ENCODE peak calls at places on chromosomes 16 and 17, in ten cellular contexts. E is NB4, X is A549, F is prostate gland, K is body of pancreas, D is heart left ventricle, W is IMR-90, R is H1, A is sigmoid colon, P is Peyer's patch. L is an unnamed sample.

GRCh38 chr16:5428932-5429331 is 331.3 kb upstream of the EEF2KMT start:
- DNase-seq in A (no peak), P (no peak), K (no peak), F (no peak), D (no peak), R (no peak), E (no peak), X (no peak), W (no peak), L (no peak)

GRCh38 chr17:1989135-1989534 is 36.0 kb downstream of the RTN4RL1 start:
- DNase-seq in R (no peak), D (no peak), A (peak), E (no peak), X (peak), F (no peak), W (peak), P (no peak), K (no peak), L (no peak)

GRCh38 chr17:64781394-64781793 is 119.3 kb upstream of the SMURF2 start:
- DNase-seq in P (peak), E (peak), W (no peak), F (peak), D (peak), K (peak), R (no peak), A (peak), X (no peak), L (peak)

GRCh38 chr17:39002991-39003715 is 36.0 kb upstream of the FBXO47 start:
- DNase-seq in W (no peak), P (peak), E (peak), F (peak), D (peak), R (no peak), A (peak), X (no peak), K (peak), L (peak)

GRCh38 chr17:66755944-66756290 is 79.0 kb upstream of the CACNG5 start:
- DNase-seq in F (no peak), W (no peak), P (no peak), X (no peak), R (no peak), K (no peak), D (no peak), E (no peak), A (peak), L (peak)

GRCh38 chr17:37527249-37527851 is 37.7 kb downstream of the DUSP14 start:
- DNase-seq in W (peak), R (no peak), K (no peak), X (peak), F (peak), D (no peak), P (no peak), E (peak), A (no peak), L (peak)

GRCh38 chr16:17571499-17572093 is 100.8 kb upstream of the XYLT1 start:
- DNase-seq in W (no peak), F (no peak), R (no peak), E (no peak), D (no peak), K (no peak), A (no peak), X (no peak), P (no peak), L (no peak)

GRCh38 chr16:84832488-84833141 is 12.8 kb downstream of the CRISPLD2 start:
- DNase-seq in K (peak), E (peak), P (peak), F (peak), W (peak), X (no peak), D (peak), R (no peak), A (peak), L (peak)

GRCh38 chr17:4678448-4679026 is 25.4 kb downstream of the PELP1 start:
- DNase-seq in P (no peak), E (peak), F (no peak), D (no peak), X (peak), W (peak), A (no peak), K (no peak), R (no peak), L (no peak)

GRCh38 chr17:8826808-8827435 is 27.8 kb upstream of the MFSD6L start:
- DNase-seq in A (peak), W (no peak), R (no peak), K (no peak), D (no peak), F (no peak), P (peak), E (no peak), X (no peak), L (peak)

GRCh38 chr16:5024632-5025031 is 9.1 kb downstream of the NAGPA start:
- DNase-seq in E (peak), F (peak), A (no peak), K (peak), P (peak), W (no peak), X (peak), D (no peak), R (no peak), L (no peak)

GRCh38 chr16:30054959-30055553 is 10.5 kb upstream of the ALDOA start:
- DNase-seq in R (no peak), X (peak), P (peak), W (no peak), A (no peak), K (peak), F (peak), D (no peak), E (peak), L (no peak)

GRCh38 chr16:24855678-24856077 is 9.9 kb downstream of the SLC5A11 start:
- DNase-seq in E (no peak), K (no peak), W (no peak), D (no peak), F (peak), A (peak), X (no peak), P (no peak), R (no peak), L (peak)

GRCh38 chr16:14181371-14182050 is 110.4 kb downstream of the MRTFB start:
- DNase-seq in K (no peak), R (no peak), D (no peak), P (no peak), A (no peak), W (peak), X (peak), F (no peak), E (peak), L (no peak)

GRCh38 chr17:38706625-38707298 is 1.7 kb downstream of the MLLT6 start:
- DNase-seq in R (no peak), K (no peak), P (no peak), A (no peak), X (no peak), W (no peak), D (no peak), F (no peak), E (peak), L (no peak)

GRCh38 chr17:17567631-17568030 is 23.9 kb downstream of the PEMT start:
- DNase-seq in F (peak), R (no peak), D (peak), E (no peak), W (peak), A (peak), P (no peak), K (peak), X (no peak), L (no peak)

GRCh38 chr17:74775409-74776043 is 619 bp downstream of the NAT9 start:
- DNase-seq in W (no peak), R (no peak), D (no peak), P (no peak), F (no peak), E (no peak), K (no peak), A (no peak), X (no peak), L (no peak)

GRCh38 chr17:74776990-74777389 is 845 bp upstream of the NAT9 start:
- DNase-seq in D (no peak), R (no peak), E (peak), K (no peak), X (no peak), P (no peak), A (no peak), F (no peak), W (no peak), L (no peak)

GRCh38 chr17:74777884-74778490 is 1.8 kb upstream of the NAT9 start:
- DNase-seq in A (no peak), X (no peak), E (peak), P (no peak), K (no peak), F (no peak), D (no peak), W (no peak), R (no peak), L (no peak)

GRCh38 chr17:74773871-74774286 is 2.3 kb downstream of the NAT9 start:
- DNase-seq in P (no peak), F (no peak), R (no peak), X (no peak), A (no peak), W (peak), E (peak), D (no peak), K (no peak), L (no peak)

DNA sequence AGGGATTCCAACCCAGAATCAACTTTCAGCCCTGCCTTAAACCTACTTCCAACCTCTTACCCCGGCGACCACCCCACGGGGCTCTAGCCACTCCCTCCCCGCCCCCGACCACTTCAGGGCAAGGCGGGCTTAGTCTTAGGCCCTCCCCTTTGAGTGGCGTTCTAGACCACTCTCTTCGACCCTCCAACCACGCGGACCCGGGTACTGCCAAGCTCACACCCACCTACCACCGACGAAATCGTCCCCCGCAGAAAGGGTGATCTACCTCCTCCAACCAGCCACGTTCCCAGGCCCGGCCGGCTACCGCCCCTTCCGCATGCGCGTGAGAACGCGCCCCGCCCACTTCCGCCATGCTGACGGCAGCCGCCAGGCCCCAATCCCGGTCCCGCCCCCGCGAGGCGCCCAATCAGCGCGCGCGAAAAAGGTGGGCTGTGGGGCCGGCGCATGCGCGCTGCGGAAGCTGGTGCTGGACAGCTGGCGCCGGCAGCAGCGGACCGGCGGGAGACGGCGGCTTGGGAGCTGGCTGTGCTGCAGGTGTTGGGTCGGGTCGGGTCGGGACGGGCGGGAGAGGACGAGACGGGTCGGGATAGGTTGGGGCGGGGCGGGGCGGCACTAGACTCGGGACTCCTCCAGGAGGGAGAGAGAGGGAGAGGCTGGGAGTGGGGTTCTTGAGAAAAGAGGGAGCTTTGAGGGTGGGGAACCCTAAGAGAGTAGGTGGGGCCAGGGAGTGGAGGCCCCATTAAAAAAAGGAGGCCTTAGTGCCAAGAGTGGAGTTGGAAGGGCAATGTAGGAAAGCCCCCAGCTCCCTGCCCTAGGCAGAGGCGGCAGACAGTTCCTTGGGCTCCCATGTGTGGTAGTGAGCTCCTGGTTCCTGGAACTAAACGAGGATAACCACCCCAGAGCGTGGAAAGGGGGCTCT is at the start of gene NAT9:
- DNase-seq in W (peak), P (peak), R (peak), D (peak), E (peak), K (peak), F (peak), X (peak), A (peak), L (peak)
- TF ChIP-seq POLR2A in W (peak), P (peak), R (no peak), D (no peak), E (peak), K (peak), F (peak), X (peak), A (peak), L (no peak)

DNA sequence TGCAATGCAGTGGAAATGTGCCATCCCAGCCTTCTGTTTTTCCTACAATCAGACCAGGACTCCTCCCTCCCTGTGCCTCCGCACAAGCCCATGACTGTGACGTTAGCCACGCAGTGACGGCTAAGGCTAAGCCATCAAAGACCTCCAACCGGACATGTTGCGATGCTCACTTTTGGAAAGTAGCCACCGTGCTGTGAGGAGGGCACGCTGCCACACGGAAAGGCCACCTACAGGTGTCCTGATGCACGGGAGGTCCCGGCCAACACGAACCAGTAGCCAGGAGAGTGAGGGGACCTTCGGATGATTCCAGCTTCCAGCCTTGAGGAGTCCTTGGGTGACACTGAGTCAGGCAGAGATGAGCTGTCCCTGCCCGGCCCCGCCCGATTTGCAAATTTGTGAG is 53.9 kb downstream of the FOXL1 start:
- DNase-seq in K (no peak), P (no peak), A (no peak), X (no peak), W (no peak), R (no peak), E (no peak), D (no peak), F (no peak), L (no peak)
- H3K4me3 ChIP-seq in K (no peak), P (no peak), A (no peak), X (no peak), W (no peak), R (no peak), E (no peak), D (no peak), F (no peak), L (no peak)

GRCh38 chr17:32876414-32877163 is at the start of gene MYO1D:
- DNase-seq in W (no peak), E (no peak), X (peak), R (no peak), D (no peak), F (peak), K (peak), A (peak), P (peak), L (peak)
- TF ChIP-seq CTCF in W (no peak), E (no peak), X (no peak), R (peak), D (no peak), F (no peak), K (peak), A (no peak), P (peak), L (no peak)

DNA sequence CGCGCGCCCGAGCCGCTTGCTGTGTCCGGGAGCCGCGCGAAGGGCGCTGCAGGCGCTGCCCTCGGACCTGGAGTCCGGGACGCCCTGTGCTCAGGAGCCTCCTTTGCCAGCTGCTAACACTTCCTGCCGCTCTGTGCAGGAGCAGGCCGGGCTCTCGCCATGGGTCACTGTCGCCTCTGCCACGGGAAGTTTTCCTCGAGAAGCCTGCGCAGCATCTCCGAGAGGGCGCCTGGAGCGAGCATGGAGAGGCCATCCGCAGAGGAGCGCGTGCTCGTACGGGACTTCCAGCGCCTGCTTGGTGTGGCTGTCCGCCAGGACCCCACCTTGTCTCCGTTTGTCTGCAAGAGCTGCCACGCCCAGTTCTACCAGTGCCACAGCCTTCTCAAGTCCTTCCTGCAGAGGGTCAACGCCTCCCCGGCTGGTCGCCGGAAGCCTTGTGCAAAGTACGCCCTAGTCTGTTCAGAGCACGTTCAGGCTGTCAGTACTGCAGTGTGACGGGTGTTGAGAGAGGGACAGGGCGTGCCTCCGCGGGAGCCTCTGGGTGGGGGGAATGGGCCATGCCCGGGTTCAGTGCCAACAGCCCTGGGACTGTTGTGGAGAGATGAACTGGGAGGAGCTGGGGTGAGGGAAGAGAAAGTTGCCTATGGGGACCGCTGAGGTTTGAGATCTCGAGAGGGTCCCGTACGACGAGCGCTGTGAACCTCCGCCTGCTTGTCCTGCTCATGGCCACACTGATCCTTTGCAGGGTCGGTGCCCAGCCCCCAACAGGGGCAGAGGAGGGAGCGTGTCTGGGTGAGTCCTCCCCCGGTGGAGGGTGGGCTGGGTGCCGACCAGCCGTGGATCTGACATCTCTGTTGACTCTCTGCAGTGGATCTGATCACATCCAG is 1.3 kb downstream of the ZNF276 start:
- DNase-seq in E (peak), W (peak), R (no peak), K (peak), X (no peak), D (peak), F (peak), P (peak), A (peak), L (peak)
- TF ChIP-seq POLR2A in E (no peak), W (no peak), R (no peak), K (peak), X (no peak), D (no peak), F (no peak), P (peak), A (no peak), L (no peak)